ENCODE peak calls at places on chromosomes 16 and 17, in four cellular contexts. One of them, this sample, is unnamed.

GRCh38 chr17:44269118-44269794 is 1.3 kb upstream of the SLC4A1 start:
- DNase-seq in choroid plexus epithelial cell: no peak
- DNase-seq in cardiac muscle cell: no peak
- DNase-seq in neural progenitor cell: no peak
- DNase-seq in this sample: no peak

GRCh38 chr17:75615301-75615700 is 17.9 kb upstream of the SMIM5 start:
- DNase-seq in choroid plexus epithelial cell: no peak
- DNase-seq in cardiac muscle cell: no peak
- DNase-seq in neural progenitor cell: no peak
- DNase-seq in this sample: no peak

GRCh38 chr16:15778999-15779614 is 77.7 kb downstream of the MYH11 start:
- DNase-seq in choroid plexus epithelial cell: no peak
- DNase-seq in cardiac muscle cell: no peak
- DNase-seq in neural progenitor cell: no peak
- DNase-seq in this sample: no peak

GRCh38 chr17:54996441-54996840 is 27.9 kb downstream of the STXBP4 start:
- DNase-seq in choroid plexus epithelial cell: no peak
- DNase-seq in cardiac muscle cell: no peak
- DNase-seq in neural progenitor cell: no peak
- DNase-seq in this sample: no peak

GRCh38 chr16:12176051-12176450 is 199.5 kb downstream of the SNX29 start:
- DNase-seq in choroid plexus epithelial cell: no peak
- DNase-seq in cardiac muscle cell: no peak
- DNase-seq in neural progenitor cell: no peak
- DNase-seq in this sample: no peak

GRCh38 chr16:13767215-13767614 is 152.7 kb upstream of the ERCC4 start:
- DNase-seq in choroid plexus epithelial cell: peak
- DNase-seq in cardiac muscle cell: no peak
- DNase-seq in neural progenitor cell: peak
- DNase-seq in this sample: no peak

GRCh38 chr16:55668337-55669281 is 12.8 kb downstream of the SLC6A2 start:
- DNase-seq in choroid plexus epithelial cell: no peak
- DNase-seq in cardiac muscle cell: peak
- DNase-seq in neural progenitor cell: no peak
- DNase-seq in this sample: peak

GRCh38 chr17:18920911-18921441 is 31.0 kb upstream of the SLC5A10 start:
- DNase-seq in choroid plexus epithelial cell: peak
- DNase-seq in cardiac muscle cell: peak
- DNase-seq in neural progenitor cell: no peak
- DNase-seq in this sample: peak

GRCh38 chr17:50479522-50480141 is 972 bp downstream of the RSAD1 start:
- DNase-seq in choroid plexus epithelial cell: peak
- DNase-seq in cardiac muscle cell: peak
- DNase-seq in neural progenitor cell: peak
- DNase-seq in this sample: peak

GRCh38 chr17:2034806-2035548 is 5.0 kb downstream of the DPH1 start:
- DNase-seq in choroid plexus epithelial cell: no peak
- DNase-seq in cardiac muscle cell: peak
- DNase-seq in neural progenitor cell: no peak
- DNase-seq in this sample: no peak

GRCh38 chr16:88500255-88500661 is 47.2 kb downstream of the ZFPM1 start:
- DNase-seq in choroid plexus epithelial cell: no peak
- DNase-seq in cardiac muscle cell: no peak
- DNase-seq in neural progenitor cell: no peak
- DNase-seq in this sample: no peak

GRCh38 chr17:28494445-28495188 is 11.5 kb upstream of the FOXN1 start:
- DNase-seq in choroid plexus epithelial cell: peak
- DNase-seq in cardiac muscle cell: peak
- DNase-seq in neural progenitor cell: peak
- DNase-seq in this sample: peak

GRCh38 chr16:59591480-59591879 is 857.4 kb upstream of the GOT2 start:
- DNase-seq in choroid plexus epithelial cell: peak
- DNase-seq in cardiac muscle cell: peak
- DNase-seq in neural progenitor cell: no peak
- DNase-seq in this sample: no peak

GRCh38 chr16:17801024-17801423 is 330.3 kb upstream of the XYLT1 start:
- DNase-seq in choroid plexus epithelial cell: no peak
- DNase-seq in cardiac muscle cell: no peak
- DNase-seq in neural progenitor cell: no peak
- DNase-seq in this sample: no peak

GRCh38 chr17:40019140-40019991 is 4.1 kb downstream of the CSF3 start:
- DNase-seq in choroid plexus epithelial cell: peak
- DNase-seq in cardiac muscle cell: peak
- DNase-seq in neural progenitor cell: no peak
- DNase-seq in this sample: peak

GRCh38 chr17:61158372-61158771 is 241.3 kb upstream of the TBX2 start:
- DNase-seq in choroid plexus epithelial cell: no peak
- DNase-seq in cardiac muscle cell: no peak
- DNase-seq in neural progenitor cell: no peak
- DNase-seq in this sample: no peak
- H3K4me3 ChIP-seq in choroid plexus epithelial cell: no peak
- H3K4me3 ChIP-seq in cardiac muscle cell: no peak
- H3K4me3 ChIP-seq in neural progenitor cell: no peak
- H3K4me3 ChIP-seq in this sample: no peak

GRCh38 chr17:43125133-43125966 is at the start of gene BRCA1:
- DNase-seq in choroid plexus epithelial cell: peak
- DNase-seq in cardiac muscle cell: peak
- DNase-seq in neural progenitor cell: peak
- DNase-seq in this sample: peak

GRCh38 chr17:43126911-43127290 is 1.7 kb upstream of the BRCA1 start:
- DNase-seq in choroid plexus epithelial cell: no peak
- DNase-seq in cardiac muscle cell: no peak
- DNase-seq in neural progenitor cell: no peak
- DNase-seq in this sample: no peak

GRCh38 chr17:43132117-43132516 is 7.0 kb upstream of the BRCA1 start:
- DNase-seq in choroid plexus epithelial cell: no peak
- DNase-seq in cardiac muscle cell: no peak
- DNase-seq in neural progenitor cell: no peak
- DNase-seq in this sample: no peak

GRCh38 chr17:43125967-43126910 is 1.1 kb upstream of the BRCA1 start:
- DNase-seq in choroid plexus epithelial cell: no peak
- DNase-seq in cardiac muscle cell: no peak
- DNase-seq in neural progenitor cell: peak
- DNase-seq in this sample: no peak

DNA sequence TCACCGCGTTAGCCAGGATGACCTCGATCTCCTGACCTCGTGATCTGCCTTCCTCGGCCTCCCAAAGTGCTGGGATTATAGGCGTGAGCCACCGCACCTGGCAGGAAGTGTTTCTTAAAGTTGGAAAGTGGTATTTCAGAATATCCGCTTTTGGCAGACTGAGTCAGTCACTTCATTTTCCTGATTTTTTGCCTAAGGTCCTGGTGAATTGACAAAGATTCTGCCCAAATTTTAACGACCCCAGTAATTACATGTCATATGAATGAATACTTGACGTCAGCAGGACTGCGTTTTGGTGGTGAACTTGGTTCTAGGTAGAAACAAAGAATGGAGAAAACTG is 4.5 kb upstream of the BRCA1 start:
- DNase-seq in choroid plexus epithelial cell: no peak
- DNase-seq in cardiac muscle cell: no peak
- DNase-seq in neural progenitor cell: no peak
- DNase-seq in this sample: peak
- TF ChIP-seq CTCF in choroid plexus epithelial cell: no peak
- TF ChIP-seq CTCF in cardiac muscle cell: no peak
- TF ChIP-seq CTCF in neural progenitor cell: no peak
- TF ChIP-seq CTCF in this sample: no peak

GRCh38 chr16:80161799-80162380 is 378.9 kb upstream of the DYNLRB2 start:
- DNase-seq in choroid plexus epithelial cell: no peak
- DNase-seq in cardiac muscle cell: no peak
- DNase-seq in neural progenitor cell: no peak
- DNase-seq in this sample: no peak

GRCh38 chr16:80166082-80166481 is 374.7 kb upstream of the DYNLRB2 start:
- DNase-seq in choroid plexus epithelial cell: no peak
- DNase-seq in cardiac muscle cell: no peak
- DNase-seq in neural progenitor cell: no peak
- DNase-seq in this sample: peak

GRCh38 chr16:80167657-80168056 is 373.1 kb upstream of the DYNLRB2 start:
- DNase-seq in choroid plexus epithelial cell: no peak
- DNase-seq in cardiac muscle cell: no peak
- DNase-seq in neural progenitor cell: no peak
- DNase-seq in this sample: peak

DNA sequence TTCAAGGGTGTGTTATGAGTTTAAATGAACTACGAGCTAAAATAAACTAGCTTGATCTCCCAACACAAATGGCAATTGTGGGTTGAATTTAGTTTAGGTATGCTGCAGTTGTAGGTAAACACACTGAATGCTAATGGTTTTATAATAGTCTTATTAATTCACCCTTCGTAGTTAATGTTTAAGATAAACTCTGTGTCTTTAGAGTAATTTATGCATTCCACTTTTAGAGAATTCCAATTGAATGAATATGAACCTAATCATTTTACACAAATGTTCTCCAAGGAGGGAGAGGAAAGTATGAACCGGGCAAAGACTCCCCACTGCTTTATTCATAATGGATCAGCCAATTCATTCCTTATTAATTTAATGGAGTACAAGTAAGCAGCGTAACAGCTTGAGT is 375.9 kb upstream of the DYNLRB2 start:
- DNase-seq in choroid plexus epithelial cell: no peak
- DNase-seq in cardiac muscle cell: no peak
- DNase-seq in neural progenitor cell: no peak
- DNase-seq in this sample: no peak
- H3K4me3 ChIP-seq in choroid plexus epithelial cell: no peak
- H3K4me3 ChIP-seq in cardiac muscle cell: no peak
- H3K4me3 ChIP-seq in neural progenitor cell: no peak
- H3K4me3 ChIP-seq in this sample: no peak

DNA sequence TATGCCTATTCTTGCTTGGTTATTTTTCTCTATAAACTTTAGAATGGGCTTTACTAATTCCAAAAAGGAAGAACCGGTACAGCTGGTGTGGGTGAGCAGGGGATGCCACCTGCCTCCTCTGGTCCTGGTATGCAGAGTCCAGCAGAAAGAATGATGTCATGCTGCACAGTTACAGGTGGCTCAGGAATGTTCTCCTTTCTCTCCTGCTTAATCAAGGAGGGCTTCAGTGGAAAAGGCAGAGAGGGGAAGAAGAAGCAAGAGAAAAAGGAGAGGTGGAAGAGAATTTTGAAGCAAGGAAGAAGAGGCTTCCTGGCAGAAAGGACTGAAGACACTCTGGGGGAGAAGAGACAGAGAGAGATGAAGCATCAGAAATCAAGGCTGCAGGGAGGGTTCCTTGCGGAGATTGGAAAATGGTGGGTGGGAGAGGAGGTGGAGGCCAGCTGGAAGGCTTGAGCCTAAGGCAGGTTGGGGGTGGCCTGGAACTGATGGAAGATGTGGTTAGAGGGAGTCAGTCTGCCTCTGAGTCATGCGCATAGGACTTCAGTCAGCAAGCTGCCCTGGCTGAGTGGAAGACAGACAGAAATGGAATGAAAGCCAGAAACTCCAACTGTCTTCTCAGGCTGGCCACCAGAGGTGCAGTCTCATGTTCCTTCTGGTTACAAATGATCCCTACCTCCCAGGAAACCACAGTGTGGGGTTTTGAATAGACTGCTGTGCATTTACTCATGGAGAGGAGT is 64.6 kb upstream of the CRHR1 start:
- DNase-seq in choroid plexus epithelial cell: peak
- DNase-seq in cardiac muscle cell: peak
- DNase-seq in neural progenitor cell: peak
- DNase-seq in this sample: peak
- TF ChIP-seq CTCF in choroid plexus epithelial cell: peak
- TF ChIP-seq CTCF in cardiac muscle cell: peak
- TF ChIP-seq CTCF in neural progenitor cell: peak
- TF ChIP-seq CTCF in this sample: peak

This sample was measured in epithelial cell of esophagus.